ENCODE peak calls at places on chromosomes 3 and 15, in seven cellular contexts. Z is suprapubic skin, M is cardiac muscle cell, L is fibroblast of lung, W is heart right ventricle, H is pancreas, G is IMR-90. D is an unnamed sample. For H3K4me1 and H3K9me3, the result is how much of the 10 kb centered on the place peaks cover.

GRCh38 chr3:11185564-11186317 is 31.4 kb downstream of the HRH1 start:
- DNase-seq in Z (peak), M (peak), L (peak), W (peak), H (peak), G (peak), D (peak)

GRCh38 chr3:175664911-175665310 is 805.8 kb downstream of the NAALADL2 start:
- DNase-seq in Z (no peak), M (no peak), L (no peak), W (no peak), H (no peak), G (no peak), D (no peak)

GRCh38 chr3:109114746-109115145 is 3.2 kb downstream of the MORC1 start:
- DNase-seq in Z (no peak), M (no peak), L (no peak), W (no peak), H (no peak), G (no peak), D (no peak)

GRCh38 chr3:194351080-194351672 is at the start of gene CPN2:
- DNase-seq in Z (no peak), M (no peak), L (no peak), W (no peak), H (no peak), G (no peak), D (no peak)

GRCh38 chr3:157447026-157447694 is 10.5 kb downstream of the PTX3 start:
- DNase-seq in Z (no peak), M (peak), L (peak), W (no peak), H (no peak), G (peak), D (no peak)

GRCh38 chr3:173529062-173529711 is 131.6 kb downstream of the NLGN1 start:
- DNase-seq in Z (no peak), M (peak), L (peak), W (no peak), H (peak), G (peak), D (peak)

GRCh38 chr3:129686941-129687340 is 80.5 kb upstream of the PLXND1 start:
- DNase-seq in Z (no peak), M (no peak), L (no peak), W (no peak), H (no peak), G (no peak), D (no peak)

GRCh38 chr3:14405120-14405885 is 2.9 kb downstream of the SLC6A6 start:
- DNase-seq in Z (no peak), M (peak), L (no peak), W (no peak), H (no peak), G (no peak), D (no peak)

GRCh38 chr3:31572605-31573459 is 40.1 kb downstream of the STT3B start:
- DNase-seq in Z (no peak), M (no peak), L (no peak), W (no peak), H (no peak), G (no peak), D (no peak)

GRCh38 chr3:74537164-74537563 is 77.3 kb downstream of the CNTN3 start:
- DNase-seq in Z (peak), M (peak), L (peak), W (peak), H (no peak), G (peak), D (no peak)

GRCh38 chr3:77247063-77247462 is 207.2 kb downstream of the ROBO2 start:
- DNase-seq in Z (no peak), M (no peak), L (peak), W (no peak), H (no peak), G (peak), D (no peak)

GRCh38 chr3:148379763-148380162 is 317.9 kb upstream of the AGTR1 start:
- DNase-seq in Z (no peak), M (peak), L (peak), W (no peak), H (no peak), G (peak), D (no peak)

GRCh38 chr3:141427764-141428163 is 59.1 kb upstream of the RASA2 start:
- DNase-seq in Z (no peak), M (no peak), L (no peak), W (no peak), H (no peak), G (no peak), D (peak)

GRCh38 chr3:58528629-58529028 is 8.4 kb downstream of the ACOX2 start:
- DNase-seq in Z (no peak), M (peak), L (peak), W (peak), H (no peak), G (peak), D (peak)

GRCh38 chr3:50581459-50581842 is 12.1 kb downstream of the HEMK1 start:
- DNase-seq in Z (no peak), M (no peak), L (no peak), W (no peak), H (no peak), G (no peak), D (no peak)

GRCh38 chr3:137769321-137770065 is 5.4 kb downstream of the SOX14 start:
- DNase-seq in Z (no peak), M (no peak), L (no peak), W (no peak), H (no peak), G (no peak), D (no peak)

DNA sequence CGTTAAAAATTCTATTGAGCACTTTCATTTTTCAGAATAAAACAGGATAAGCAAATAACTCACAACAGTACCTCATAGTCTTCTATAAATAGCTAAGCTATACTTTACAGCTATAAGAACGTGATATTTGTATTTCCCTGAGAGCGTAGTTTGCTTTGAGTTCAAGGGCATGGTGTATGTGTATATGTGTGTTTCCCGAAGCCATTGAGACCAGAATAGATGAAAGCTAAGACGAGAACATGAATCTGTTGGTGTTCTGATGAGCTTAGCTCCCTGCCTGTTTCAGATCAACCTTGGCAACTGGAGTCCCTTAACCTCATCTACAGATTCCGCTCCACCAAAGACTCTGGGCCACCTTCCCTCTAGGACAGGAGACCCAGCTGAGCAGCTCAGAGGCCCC is 59.5 kb upstream of the MCF2L2 start:
- DNase-seq in Z (no peak), M (no peak), L (no peak), W (no peak), H (no peak), G (no peak), D (no peak)
- H3K4me1 ChIP-seq in Z (under half), M (under half), L (under half), W (under half), H (under half), G (under half), D (under half)

GRCh38 chr15:86373147-86373546 is 293.5 kb downstream of the AGBL1 start:
- DNase-seq in Z (no peak), M (no peak), L (no peak), W (no peak), H (no peak), G (no peak), D (no peak)

DNA sequence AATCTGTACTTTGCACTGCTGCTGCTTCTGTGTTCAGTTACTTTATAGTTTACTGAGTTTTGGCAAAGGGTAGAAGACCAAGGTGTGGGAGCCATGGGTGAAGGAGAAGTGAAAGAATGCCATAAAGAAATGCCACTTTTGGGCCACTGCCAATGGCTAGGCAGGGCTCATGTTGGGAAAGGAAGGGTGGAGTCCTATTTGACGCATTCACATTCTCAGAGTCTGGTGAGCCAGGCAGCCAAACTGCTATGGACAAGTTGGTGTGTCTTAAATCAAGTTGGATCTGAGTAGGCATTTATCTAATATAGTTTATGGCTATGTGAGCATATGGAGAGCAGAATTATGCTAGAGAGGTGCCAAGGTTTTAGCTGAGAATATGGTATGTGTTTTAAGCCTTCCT is 296.1 kb downstream of the AGBL1 start:
- DNase-seq in Z (no peak), M (no peak), L (no peak), W (no peak), H (no peak), G (no peak), D (no peak)
- H3K9me3 ChIP-seq in Z (under half), M (under half), L (under half), W (under half), H (under half), G (under half), D (under half)

GRCh38 chr3:25904248-25904647 is 114.4 kb downstream of the OXSM start:
- DNase-seq in Z (no peak), M (no peak), L (no peak), W (peak), H (no peak), G (no peak), D (no peak)
- TF ChIP-seq CTCF in Z (no peak), M (no peak), L (no peak), W (peak), H (no peak), G (no peak), D (no peak)

DNA sequence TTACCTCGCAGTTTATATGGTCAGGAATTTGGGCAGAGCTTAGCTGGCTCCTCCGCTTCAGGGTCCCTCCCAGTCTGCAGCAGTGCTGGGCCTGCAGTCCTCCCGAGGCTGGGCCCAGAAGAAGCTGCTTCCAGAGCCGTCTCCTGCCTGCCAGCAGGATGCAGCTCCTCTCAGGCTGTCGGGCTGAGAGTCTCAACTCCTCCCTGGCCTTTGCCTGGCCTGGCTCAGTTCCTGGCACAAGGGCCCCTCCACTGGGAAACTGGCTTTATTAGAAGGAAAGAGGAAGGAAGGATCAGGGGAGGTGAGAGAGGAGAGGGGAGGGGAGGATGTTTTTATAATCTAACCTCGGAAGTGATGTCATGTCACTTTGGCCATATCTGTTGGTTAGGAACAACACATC is 72.8 kb downstream of the GABRG3 start:
- DNase-seq in Z (no peak), M (no peak), L (no peak), W (no peak), H (no peak), G (no peak), D (no peak)
- H3K4me1 ChIP-seq in Z (under half), M (under half), L (under half), W (under half), H (under half), G (under half), D (under half)

DNA sequence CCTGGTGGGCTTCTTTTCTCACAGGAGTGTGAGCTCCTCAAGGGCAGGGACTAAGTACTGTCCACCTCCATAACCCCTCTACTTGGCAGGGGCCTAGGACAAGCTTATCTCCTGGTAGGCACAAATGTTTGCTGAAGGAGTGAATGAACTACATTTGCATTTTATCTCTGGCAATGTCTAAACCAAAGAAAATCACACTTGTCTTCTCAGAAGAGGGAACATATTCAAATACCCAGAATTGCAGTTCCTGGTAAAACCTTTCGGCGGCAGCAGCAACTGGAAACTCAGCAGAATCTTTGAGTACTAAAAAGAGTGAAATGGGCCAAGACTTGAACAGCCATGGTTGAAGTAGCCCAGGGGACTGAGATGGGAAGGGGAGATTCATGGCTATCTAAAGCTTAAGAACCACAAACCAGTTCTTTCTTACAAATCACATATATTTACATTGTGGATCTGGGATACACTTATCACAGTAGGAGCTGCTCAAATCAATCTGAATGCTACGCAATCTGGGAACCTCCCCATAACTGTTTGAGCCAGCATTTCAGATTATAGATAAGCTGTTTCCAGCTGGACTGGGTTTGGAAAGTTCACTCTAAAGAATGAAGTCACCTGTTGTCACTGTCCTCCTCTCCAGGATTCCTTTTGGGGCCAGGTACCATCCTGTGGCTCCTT is 18.7 kb upstream of the PTPN9 start:
- DNase-seq in Z (no peak), M (peak), L (no peak), W (no peak), H (no peak), G (no peak), D (peak)
- H3K9me3 ChIP-seq in Z (under half), M (under half), L (under half), W (under half), H (under half), G (under half), D (under half)

DNA sequence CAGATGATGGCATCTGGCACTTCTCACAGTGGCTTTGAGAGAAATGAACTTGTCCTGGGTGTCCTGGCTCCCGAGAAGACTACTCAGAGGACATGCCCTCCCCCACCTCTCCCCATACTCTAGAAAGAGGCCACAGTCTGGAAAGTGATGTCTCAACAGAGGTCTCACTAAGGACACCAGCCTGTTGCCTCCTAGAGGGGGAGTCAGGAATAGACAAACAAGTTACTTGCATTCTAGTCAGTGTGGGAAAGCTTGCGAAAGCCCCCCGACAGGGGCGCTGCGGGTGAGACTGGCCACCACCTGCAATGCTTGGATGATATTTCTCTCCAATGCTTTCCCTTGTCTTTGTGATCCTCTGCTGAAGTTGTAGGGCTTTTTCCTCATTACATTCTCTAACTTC is 17.2 kb downstream of the B4GALT4 start:
- DNase-seq in Z (no peak), M (no peak), L (no peak), W (no peak), H (no peak), G (no peak), D (no peak)
- TF ChIP-seq CTCF in Z (no peak), M (no peak), L (no peak), W (no peak), H (no peak), G (no peak), D (no peak)

DNA sequence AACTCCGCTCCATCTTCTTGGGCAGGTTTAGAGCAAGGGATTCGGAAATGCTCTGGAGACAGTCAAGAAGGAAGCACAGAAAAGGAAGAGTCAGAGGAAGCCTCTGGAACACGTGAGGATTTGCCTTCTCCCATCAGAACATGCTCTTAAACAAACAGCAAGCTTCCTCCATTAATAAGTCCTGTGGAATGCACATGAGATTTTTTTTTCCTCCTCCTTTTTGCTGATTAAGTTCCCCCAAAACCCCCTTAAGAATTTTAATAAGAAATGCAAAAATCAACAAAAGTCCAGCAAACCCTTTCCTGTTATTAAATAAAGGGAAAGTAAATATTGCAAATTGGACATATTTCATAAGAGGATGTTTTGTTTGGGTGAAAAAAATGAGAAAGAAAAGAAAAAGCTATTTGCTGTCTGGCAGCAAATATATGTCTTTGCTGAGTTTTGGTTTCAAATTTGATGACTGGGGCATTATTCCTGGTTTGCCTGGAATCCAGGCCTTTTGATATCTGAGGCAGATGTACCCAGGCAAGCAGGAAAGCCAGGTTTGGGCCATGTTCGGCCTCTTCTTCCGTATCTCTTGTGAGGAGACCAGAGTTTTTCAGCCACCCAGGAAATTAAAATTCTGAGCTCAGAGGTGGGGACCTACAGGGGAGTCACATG is 7.9 kb upstream of the TSEN2 start:
- DNase-seq in Z (no peak), M (peak), L (peak), W (no peak), H (no peak), G (peak), D (no peak)
- H3K4me1 ChIP-seq in Z (under half), M (under half), L (under half), W (under half), H (under half), G (under half), D (under half)

DNA sequence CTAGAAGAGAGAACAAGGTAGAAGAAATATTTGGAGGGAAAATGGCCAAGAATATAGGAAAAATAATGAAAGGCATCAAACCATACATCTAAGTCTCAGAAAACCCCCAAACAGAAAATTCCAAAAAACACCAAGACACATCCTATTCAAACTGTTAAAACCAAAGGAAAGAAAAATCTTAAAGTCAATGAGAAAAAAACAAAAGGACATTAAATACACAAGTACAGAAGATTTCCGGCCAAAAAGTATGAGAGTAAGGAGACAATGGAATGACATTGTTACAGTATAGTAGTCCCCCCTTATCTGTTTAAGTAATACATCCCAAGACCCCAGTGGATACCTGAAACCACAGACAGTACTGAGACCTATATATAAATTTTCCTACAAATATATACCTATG is 18.8 kb downstream of the CLASP2 start:
- DNase-seq in Z (no peak), M (no peak), L (no peak), W (no peak), H (no peak), G (no peak), D (no peak)
- H3K9me3 ChIP-seq in Z (under half), M (under half), L (under half), W (under half), H (under half), G (under half), D (under half)

D was measured in mucosa of descending colon.